ENCODE peak calls at places on chromosomes 5 and 9, in four cellular contexts. One of them, this sample, is unnamed.

GRCh38 chr9:130763585-130764200 is 70.1 kb downstream of the EXOSC2 start:
- DNase-seq in astrocyte of the spinal cord: no peak
- DNase-seq in RWPE1: no peak
- DNase-seq in PC-3: no peak
- DNase-seq in this sample: peak; percentile 38

GRCh38 chr5:73709536-73710129 is 83.6 kb downstream of the ARHGEF28 start:
- DNase-seq in astrocyte of the spinal cord: peak; percentile 29
- DNase-seq in RWPE1: no peak
- DNase-seq in PC-3: peak; percentile 78
- DNase-seq in this sample: no peak

GRCh38 chr9:37994639-37995347 is 74.2 kb downstream of the SHB start:
- DNase-seq in astrocyte of the spinal cord: peak; percentile 67
- DNase-seq in RWPE1: peak; percentile 70
- DNase-seq in PC-3: no peak
- DNase-seq in this sample: peak; percentile 92

GRCh38 chr5:55694152-55694830 is 17.8 kb downstream of the SLC38A9 start:
- DNase-seq in astrocyte of the spinal cord: peak; percentile 24
- DNase-seq in RWPE1: peak; percentile 21
- DNase-seq in PC-3: peak; percentile 34
- DNase-seq in this sample: peak; percentile 51

GRCh38 chr5:87829214-87829551 is 416.5 kb upstream of the CCNH start:
- DNase-seq in astrocyte of the spinal cord: peak; percentile 93
- DNase-seq in RWPE1: peak; percentile 23
- DNase-seq in PC-3: peak; percentile 96
- DNase-seq in this sample: no peak

GRCh38 chr9:12640021-12640587 is 53.1 kb upstream of the TYRP1 start:
- DNase-seq in astrocyte of the spinal cord: peak; percentile 67
- DNase-seq in RWPE1: peak; percentile 20
- DNase-seq in PC-3: peak; percentile 57
- DNase-seq in this sample: peak; percentile 76

GRCh38 chr5:9042241-9042640 is 503.6 kb downstream of the SEMA5A start:
- DNase-seq in astrocyte of the spinal cord: no peak
- DNase-seq in RWPE1: no peak
- DNase-seq in PC-3: no peak
- DNase-seq in this sample: no peak

GRCh38 chr9:81595887-81596558 is 93.3 kb downstream of the TLE1 start:
- DNase-seq in astrocyte of the spinal cord: peak; percentile 59
- DNase-seq in RWPE1: no peak
- DNase-seq in PC-3: no peak
- DNase-seq in this sample: peak; percentile 58

GRCh38 chr5:107469485-107469884 is 201.3 kb downstream of the EFNA5 start:
- DNase-seq in astrocyte of the spinal cord: peak; percentile 93
- DNase-seq in RWPE1: peak; percentile 86
- DNase-seq in PC-3: peak; percentile 86
- DNase-seq in this sample: peak; percentile 57

GRCh38 chr5:39118638-39119037 is 44.4 kb upstream of the RICTOR start:
- DNase-seq in astrocyte of the spinal cord: no peak
- DNase-seq in RWPE1: no peak
- DNase-seq in PC-3: peak; percentile 53
- DNase-seq in this sample: no peak

DNA sequence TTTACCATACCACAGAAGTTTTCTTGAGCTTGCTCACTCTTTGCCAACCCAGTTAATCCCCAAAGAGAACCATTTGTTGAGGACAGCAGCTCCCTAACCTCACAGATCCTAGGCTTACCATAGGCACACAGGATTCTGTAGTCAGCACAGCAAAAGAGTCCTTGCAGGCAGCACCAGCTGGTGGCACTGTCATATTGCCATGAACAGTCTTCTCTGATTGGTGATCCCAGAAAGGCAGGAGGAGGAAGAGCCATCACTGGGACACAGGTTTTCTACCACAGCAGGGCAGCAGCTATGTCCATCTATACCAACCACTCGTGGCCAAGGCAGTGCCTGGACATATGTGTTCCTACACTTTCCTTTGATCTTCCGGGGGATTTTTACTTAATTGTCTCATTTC is 297.1 kb upstream of the CD180 start:
- DNase-seq in astrocyte of the spinal cord: peak; percentile 17
- DNase-seq in RWPE1: peak; percentile 22
- DNase-seq in PC-3: peak; percentile 43
- DNase-seq in this sample: peak; percentile 72
- TF ChIP-seq CTCF in astrocyte of the spinal cord: peak; percentile 25
- TF ChIP-seq CTCF in RWPE1: no peak
- TF ChIP-seq CTCF in PC-3: peak; percentile 39
- TF ChIP-seq CTCF in this sample: peak; percentile 70

DNA sequence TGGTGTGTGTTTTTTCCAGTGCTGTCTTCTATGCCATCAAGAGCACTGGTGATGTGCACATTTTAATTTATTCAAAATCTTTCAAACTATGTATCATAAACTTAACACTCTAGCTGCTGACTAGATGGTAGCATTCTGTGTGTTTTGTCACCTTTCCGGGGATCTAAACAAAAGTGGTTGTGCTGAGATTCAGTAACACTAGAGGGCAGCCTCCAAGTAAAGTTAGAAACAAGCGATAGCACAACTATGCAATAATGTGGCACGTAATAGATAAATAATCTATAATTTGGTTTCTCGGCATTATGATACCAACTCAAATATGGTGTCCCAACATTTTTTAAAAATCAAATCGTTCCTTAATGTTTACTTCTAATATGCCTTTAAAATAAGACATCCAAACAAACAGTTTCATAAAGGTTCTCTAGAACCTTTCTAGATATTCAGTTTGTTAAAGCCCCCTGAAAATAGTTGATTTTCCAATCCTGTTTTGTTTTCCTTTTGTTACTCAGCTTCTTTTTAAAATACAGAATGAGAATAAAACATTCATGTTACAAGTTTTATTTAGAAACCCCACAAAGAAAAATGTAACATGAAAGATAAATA is 16.9 kb downstream of the SEMA6A start:
- DNase-seq in astrocyte of the spinal cord: peak; percentile 25
- DNase-seq in RWPE1: no peak
- DNase-seq in PC-3: peak; percentile 38
- DNase-seq in this sample: peak; percentile 52
- TF ChIP-seq CTCF in astrocyte of the spinal cord: peak; percentile 70
- TF ChIP-seq CTCF in RWPE1: peak; percentile 63
- TF ChIP-seq CTCF in PC-3: peak; percentile 72
- TF ChIP-seq CTCF in this sample: peak; percentile 77

DNA sequence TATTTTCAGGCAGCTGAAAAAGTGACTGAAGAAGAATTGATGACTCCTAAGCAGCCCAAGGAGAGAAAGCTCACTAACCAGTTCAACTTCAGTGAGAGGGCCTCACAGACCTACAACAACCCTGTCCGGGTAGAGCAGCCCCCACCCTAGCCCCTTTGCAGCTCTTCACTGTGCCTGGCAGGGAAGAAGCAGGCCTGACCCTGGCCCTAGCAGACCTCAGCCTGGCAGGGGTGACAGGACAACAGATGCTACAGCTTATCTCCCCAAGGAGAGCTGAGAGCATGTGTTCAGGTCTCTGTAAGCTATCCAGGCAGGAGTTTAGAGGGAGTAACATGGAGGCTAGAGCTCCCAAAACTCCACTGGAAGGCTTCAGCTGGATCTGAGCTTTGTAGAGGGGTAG is 31.8 kb downstream of the DNAI1 start:
- DNase-seq in astrocyte of the spinal cord: no peak
- DNase-seq in RWPE1: no peak
- DNase-seq in PC-3: no peak
- DNase-seq in this sample: no peak
- TF ChIP-seq CTCF in astrocyte of the spinal cord: no peak
- TF ChIP-seq CTCF in RWPE1: no peak
- TF ChIP-seq CTCF in PC-3: no peak
- TF ChIP-seq CTCF in this sample: no peak

DNA sequence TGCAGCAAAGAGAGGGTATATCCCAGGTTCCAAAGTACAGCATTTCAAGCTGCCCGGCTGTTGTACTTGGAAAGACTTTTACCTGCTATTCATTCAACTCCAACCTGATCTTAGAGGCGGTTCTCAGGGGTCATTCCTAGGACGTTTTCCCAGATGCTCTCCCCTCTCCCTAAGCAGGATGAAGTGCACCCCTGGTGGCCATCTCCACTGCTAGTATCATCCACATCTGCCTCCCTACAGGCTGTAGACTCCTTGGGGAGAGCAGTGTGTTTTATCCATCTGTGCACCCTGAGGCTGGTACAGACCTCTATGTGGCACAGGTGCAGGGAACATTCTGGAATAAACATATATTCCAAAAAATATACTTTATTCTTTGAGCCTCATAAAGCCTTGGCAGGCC is 56.8 kb downstream of the PTPN3 start:
- DNase-seq in astrocyte of the spinal cord: no peak
- DNase-seq in RWPE1: no peak
- DNase-seq in PC-3: no peak
- DNase-seq in this sample: peak; percentile 22
- TF ChIP-seq CTCF in astrocyte of the spinal cord: peak; percentile 40
- TF ChIP-seq CTCF in RWPE1: no peak
- TF ChIP-seq CTCF in PC-3: no peak
- TF ChIP-seq CTCF in this sample: no peak

GRCh38 chr5:176619203-176619568 is 9.2 kb upstream of the GPRIN1 start:
- DNase-seq in astrocyte of the spinal cord: peak; percentile 88
- DNase-seq in RWPE1: peak; percentile 95
- DNase-seq in PC-3: no peak
- DNase-seq in this sample: peak; percentile 93
- TF ChIP-seq CTCF in astrocyte of the spinal cord: peak; percentile 63
- TF ChIP-seq CTCF in RWPE1: no peak
- TF ChIP-seq CTCF in PC-3: no peak
- TF ChIP-seq CTCF in this sample: peak; percentile 67

GRCh38 chr5:100706796-100707195 is 171.6 kb downstream of the FAM174A start:
- DNase-seq in astrocyte of the spinal cord: peak; percentile 9
- DNase-seq in RWPE1: peak; percentile 18
- DNase-seq in PC-3: peak; percentile 57
- DNase-seq in this sample: peak; percentile 24
- TF ChIP-seq CTCF in astrocyte of the spinal cord: peak; percentile 17
- TF ChIP-seq CTCF in RWPE1: peak; percentile 46
- TF ChIP-seq CTCF in PC-3: peak; percentile 56
- TF ChIP-seq CTCF in this sample: peak; percentile 27

This sample was measured in A673.